ENCODE peak calls at places on chromosomes 5 and 9, in nine cellular contexts. One of them, this sample, is unnamed.

GRCh38 chr5:90408571-90409317 is 812 bp downstream of the CETN3 start:
- DNase-seq in fibroblast of mammary gland: no peak
- DNase-seq in mesothelial cell of epicardium: no peak
- DNase-seq in fibroblast of villous mesenchyme: no peak
- DNase-seq in heart left ventricle: no peak
- DNase-seq in GM13976: no peak
- DNase-seq in Calu3: peak
- DNase-seq in MCF 10A: peak
- DNase-seq in PC-9: no peak
- DNase-seq in this sample: no peak

GRCh38 chr5:50325237-50325832 is 115.8 kb downstream of the EMB start:
- DNase-seq in fibroblast of mammary gland: peak
- DNase-seq in mesothelial cell of epicardium: no peak
- DNase-seq in fibroblast of villous mesenchyme: peak
- DNase-seq in heart left ventricle: no peak
- DNase-seq in GM13976: peak
- DNase-seq in Calu3: peak
- DNase-seq in MCF 10A: peak
- DNase-seq in PC-9: no peak
- DNase-seq in this sample: no peak

GRCh38 chr9:103242025-103242424 is 246.9 kb downstream of the CYLC2 start:
- DNase-seq in fibroblast of mammary gland: peak
- DNase-seq in mesothelial cell of epicardium: no peak
- DNase-seq in fibroblast of villous mesenchyme: no peak
- DNase-seq in heart left ventricle: no peak
- DNase-seq in GM13976: no peak
- DNase-seq in Calu3: no peak
- DNase-seq in MCF 10A: peak
- DNase-seq in PC-9: no peak
- DNase-seq in this sample: no peak

GRCh38 chr9:124285903-124286291 is 28.1 kb downstream of the NEK6 start:
- DNase-seq in fibroblast of mammary gland: peak
- DNase-seq in mesothelial cell of epicardium: no peak
- DNase-seq in fibroblast of villous mesenchyme: peak
- DNase-seq in heart left ventricle: peak
- DNase-seq in GM13976: peak
- DNase-seq in Calu3: peak
- DNase-seq in MCF 10A: no peak
- DNase-seq in PC-9: no peak
- DNase-seq in this sample: peak

GRCh38 chr9:94160594-94161501 is 76.6 kb downstream of the PTPDC1 start:
- DNase-seq in fibroblast of mammary gland: no peak
- DNase-seq in mesothelial cell of epicardium: no peak
- DNase-seq in fibroblast of villous mesenchyme: no peak
- DNase-seq in heart left ventricle: no peak
- DNase-seq in GM13976: no peak
- DNase-seq in Calu3: no peak
- DNase-seq in MCF 10A: no peak
- DNase-seq in PC-9: no peak
- DNase-seq in this sample: no peak

GRCh38 chr5:40799248-40799647 is 1.1 kb upstream of the PRKAA1 start:
- DNase-seq in fibroblast of mammary gland: no peak
- DNase-seq in mesothelial cell of epicardium: no peak
- DNase-seq in fibroblast of villous mesenchyme: no peak
- DNase-seq in heart left ventricle: no peak
- DNase-seq in GM13976: no peak
- DNase-seq in Calu3: no peak
- DNase-seq in MCF 10A: no peak
- DNase-seq in PC-9: no peak
- DNase-seq in this sample: no peak

GRCh38 chr9:127336708-127337352 is 60.1 kb upstream of the SLC2A8 start:
- DNase-seq in fibroblast of mammary gland: peak
- DNase-seq in mesothelial cell of epicardium: no peak
- DNase-seq in fibroblast of villous mesenchyme: peak
- DNase-seq in heart left ventricle: peak
- DNase-seq in GM13976: no peak
- DNase-seq in Calu3: peak
- DNase-seq in MCF 10A: peak
- DNase-seq in PC-9: peak
- DNase-seq in this sample: no peak

GRCh38 chr9:935348-935965 is 41.0 kb upstream of the DMRT3 start:
- DNase-seq in fibroblast of mammary gland: peak
- DNase-seq in mesothelial cell of epicardium: peak
- DNase-seq in fibroblast of villous mesenchyme: peak
- DNase-seq in heart left ventricle: no peak
- DNase-seq in GM13976: no peak
- DNase-seq in Calu3: no peak
- DNase-seq in MCF 10A: peak
- DNase-seq in PC-9: peak
- DNase-seq in this sample: no peak

GRCh38 chr9:98075332-98075805 is 18.8 kb downstream of the NANS start:
- DNase-seq in fibroblast of mammary gland: peak
- DNase-seq in mesothelial cell of epicardium: no peak
- DNase-seq in fibroblast of villous mesenchyme: peak
- DNase-seq in heart left ventricle: no peak
- DNase-seq in GM13976: no peak
- DNase-seq in Calu3: peak
- DNase-seq in MCF 10A: peak
- DNase-seq in PC-9: no peak
- DNase-seq in this sample: peak

GRCh38 chr5:91469517-91470165 is 86.5 kb upstream of the ARRDC3 start:
- DNase-seq in fibroblast of mammary gland: peak
- DNase-seq in mesothelial cell of epicardium: no peak
- DNase-seq in fibroblast of villous mesenchyme: peak
- DNase-seq in heart left ventricle: no peak
- DNase-seq in GM13976: no peak
- DNase-seq in Calu3: no peak
- DNase-seq in MCF 10A: no peak
- DNase-seq in PC-9: peak
- DNase-seq in this sample: no peak

GRCh38 chr5:91477408-91477807 is 94.3 kb upstream of the ARRDC3 start:
- DNase-seq in fibroblast of mammary gland: no peak
- DNase-seq in mesothelial cell of epicardium: no peak
- DNase-seq in fibroblast of villous mesenchyme: no peak
- DNase-seq in heart left ventricle: no peak
- DNase-seq in GM13976: no peak
- DNase-seq in Calu3: no peak
- DNase-seq in MCF 10A: no peak
- DNase-seq in PC-9: no peak
- DNase-seq in this sample: no peak

GRCh38 chr5:91468643-91469422 is 85.7 kb upstream of the ARRDC3 start:
- DNase-seq in fibroblast of mammary gland: no peak
- DNase-seq in mesothelial cell of epicardium: no peak
- DNase-seq in fibroblast of villous mesenchyme: peak
- DNase-seq in heart left ventricle: no peak
- DNase-seq in GM13976: no peak
- DNase-seq in Calu3: no peak
- DNase-seq in MCF 10A: peak
- DNase-seq in PC-9: peak
- DNase-seq in this sample: no peak

GRCh38 chr5:91478096-91478495 is 95.0 kb upstream of the ARRDC3 start:
- DNase-seq in fibroblast of mammary gland: no peak
- DNase-seq in mesothelial cell of epicardium: no peak
- DNase-seq in fibroblast of villous mesenchyme: no peak
- DNase-seq in heart left ventricle: no peak
- DNase-seq in GM13976: no peak
- DNase-seq in Calu3: no peak
- DNase-seq in MCF 10A: no peak
- DNase-seq in PC-9: no peak
- DNase-seq in this sample: no peak

GRCh38 chr5:91474201-91474600 is 91.1 kb upstream of the ARRDC3 start:
- DNase-seq in fibroblast of mammary gland: peak
- DNase-seq in mesothelial cell of epicardium: no peak
- DNase-seq in fibroblast of villous mesenchyme: no peak
- DNase-seq in heart left ventricle: no peak
- DNase-seq in GM13976: no peak
- DNase-seq in Calu3: no peak
- DNase-seq in MCF 10A: no peak
- DNase-seq in PC-9: no peak
- DNase-seq in this sample: no peak
- TF ChIP-seq CTCF in fibroblast of mammary gland: no peak
- TF ChIP-seq CTCF in mesothelial cell of epicardium: no peak
- TF ChIP-seq CTCF in fibroblast of villous mesenchyme: no peak
- TF ChIP-seq CTCF in heart left ventricle: no peak
- TF ChIP-seq CTCF in GM13976: no peak
- TF ChIP-seq CTCF in Calu3: no peak
- TF ChIP-seq CTCF in MCF 10A: no peak
- TF ChIP-seq CTCF in PC-9: no peak
- TF ChIP-seq CTCF in this sample: no peak

GRCh38 chr5:153902026-153902425 is 136.7 kb downstream of the FAM114A2 start:
- DNase-seq in fibroblast of mammary gland: peak
- DNase-seq in mesothelial cell of epicardium: no peak
- DNase-seq in fibroblast of villous mesenchyme: no peak
- DNase-seq in heart left ventricle: no peak
- DNase-seq in GM13976: no peak
- DNase-seq in Calu3: no peak
- DNase-seq in MCF 10A: no peak
- DNase-seq in PC-9: no peak
- DNase-seq in this sample: no peak

GRCh38 chr5:153903321-153903720 is 135.4 kb downstream of the FAM114A2 start:
- DNase-seq in fibroblast of mammary gland: no peak
- DNase-seq in mesothelial cell of epicardium: no peak
- DNase-seq in fibroblast of villous mesenchyme: no peak
- DNase-seq in heart left ventricle: no peak
- DNase-seq in GM13976: no peak
- DNase-seq in Calu3: no peak
- DNase-seq in MCF 10A: no peak
- DNase-seq in PC-9: no peak
- DNase-seq in this sample: no peak

GRCh38 chr5:153901449-153901848 is 137.3 kb downstream of the FAM114A2 start:
- DNase-seq in fibroblast of mammary gland: no peak
- DNase-seq in mesothelial cell of epicardium: no peak
- DNase-seq in fibroblast of villous mesenchyme: no peak
- DNase-seq in heart left ventricle: no peak
- DNase-seq in GM13976: no peak
- DNase-seq in Calu3: no peak
- DNase-seq in MCF 10A: no peak
- DNase-seq in PC-9: no peak
- DNase-seq in this sample: no peak

GRCh38 chr5:153907170-153907775 is 131.4 kb downstream of the FAM114A2 start:
- DNase-seq in fibroblast of mammary gland: peak
- DNase-seq in mesothelial cell of epicardium: no peak
- DNase-seq in fibroblast of villous mesenchyme: no peak
- DNase-seq in heart left ventricle: no peak
- DNase-seq in GM13976: no peak
- DNase-seq in Calu3: no peak
- DNase-seq in MCF 10A: no peak
- DNase-seq in PC-9: no peak
- DNase-seq in this sample: no peak

DNA sequence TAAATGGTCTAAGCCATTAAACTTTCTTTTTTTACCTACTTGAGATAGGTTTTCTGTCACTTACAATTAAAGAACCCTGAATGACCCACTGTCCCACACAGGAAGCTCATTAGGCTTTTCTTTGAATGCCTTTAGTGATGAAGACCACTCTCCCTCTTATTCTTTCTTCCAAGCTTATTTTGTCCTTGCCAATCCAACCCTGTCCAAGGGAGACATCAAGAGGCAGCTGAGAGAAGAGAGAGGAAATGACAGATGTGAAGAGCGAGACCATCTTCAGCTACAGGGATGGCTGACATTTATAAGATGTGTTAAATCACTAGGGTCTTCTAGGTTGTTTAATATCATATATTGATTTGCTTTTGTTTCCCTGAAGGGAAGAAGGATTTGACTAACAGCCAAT is 133.5 kb downstream of the FAM114A2 start:
- DNase-seq in fibroblast of mammary gland: peak
- DNase-seq in mesothelial cell of epicardium: no peak
- DNase-seq in fibroblast of villous mesenchyme: no peak
- DNase-seq in heart left ventricle: no peak
- DNase-seq in GM13976: no peak
- DNase-seq in Calu3: no peak
- DNase-seq in MCF 10A: no peak
- DNase-seq in PC-9: no peak
- DNase-seq in this sample: no peak
- TF ChIP-seq CTCF in fibroblast of mammary gland: peak
- TF ChIP-seq CTCF in mesothelial cell of epicardium: no peak
- TF ChIP-seq CTCF in fibroblast of villous mesenchyme: no peak
- TF ChIP-seq CTCF in heart left ventricle: no peak
- TF ChIP-seq CTCF in GM13976: no peak
- TF ChIP-seq CTCF in Calu3: no peak
- TF ChIP-seq CTCF in MCF 10A: peak
- TF ChIP-seq CTCF in PC-9: no peak
- TF ChIP-seq CTCF in this sample: no peak

DNA sequence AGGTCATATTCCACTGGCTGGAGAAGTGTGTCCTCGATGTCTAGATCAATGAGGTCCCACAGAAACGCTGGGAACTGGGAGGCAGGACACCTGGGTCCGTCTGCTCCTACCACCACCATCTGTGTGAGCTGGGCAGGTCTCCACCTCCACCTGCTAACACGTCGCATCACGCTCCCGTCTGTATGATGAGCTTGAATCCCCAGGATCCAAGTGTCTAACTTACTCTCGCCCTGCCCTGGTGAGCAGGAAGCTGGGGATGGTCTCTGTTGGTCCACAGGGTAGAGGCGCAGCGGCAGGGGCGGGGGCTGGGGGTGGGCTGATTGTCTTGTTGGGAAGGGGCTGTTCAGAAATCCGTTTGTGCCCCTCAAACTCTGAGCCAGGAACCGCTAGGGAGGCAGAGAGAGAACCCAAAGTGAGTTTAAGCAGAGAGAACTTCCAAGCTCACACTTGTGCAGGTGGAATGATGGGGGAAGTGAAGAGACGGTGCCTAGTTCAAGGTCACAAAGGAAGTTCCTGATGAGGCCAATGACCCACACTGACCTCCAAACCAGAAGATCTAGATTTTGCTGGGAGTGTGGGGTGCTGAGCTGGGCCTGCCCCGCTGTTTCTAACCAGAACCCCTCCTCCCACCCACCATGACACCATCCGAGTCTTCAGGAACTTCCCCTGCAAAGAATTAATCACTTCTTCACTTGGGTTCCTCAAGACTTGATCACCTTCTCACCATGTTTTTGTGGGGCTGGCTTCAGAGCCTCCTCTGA is 21.1 kb downstream of the ORM2 start:
- DNase-seq in fibroblast of mammary gland: no peak
- DNase-seq in mesothelial cell of epicardium: no peak
- DNase-seq in fibroblast of villous mesenchyme: no peak
- DNase-seq in heart left ventricle: no peak
- DNase-seq in GM13976: no peak
- DNase-seq in Calu3: no peak
- DNase-seq in MCF 10A: no peak
- DNase-seq in PC-9: no peak
- DNase-seq in this sample: peak
- TF ChIP-seq CTCF in fibroblast of mammary gland: no peak
- TF ChIP-seq CTCF in mesothelial cell of epicardium: no peak
- TF ChIP-seq CTCF in fibroblast of villous mesenchyme: no peak
- TF ChIP-seq CTCF in heart left ventricle: no peak
- TF ChIP-seq CTCF in GM13976: no peak
- TF ChIP-seq CTCF in Calu3: no peak
- TF ChIP-seq CTCF in MCF 10A: no peak
- TF ChIP-seq CTCF in PC-9: no peak
- TF ChIP-seq CTCF in this sample: no peak

DNA sequence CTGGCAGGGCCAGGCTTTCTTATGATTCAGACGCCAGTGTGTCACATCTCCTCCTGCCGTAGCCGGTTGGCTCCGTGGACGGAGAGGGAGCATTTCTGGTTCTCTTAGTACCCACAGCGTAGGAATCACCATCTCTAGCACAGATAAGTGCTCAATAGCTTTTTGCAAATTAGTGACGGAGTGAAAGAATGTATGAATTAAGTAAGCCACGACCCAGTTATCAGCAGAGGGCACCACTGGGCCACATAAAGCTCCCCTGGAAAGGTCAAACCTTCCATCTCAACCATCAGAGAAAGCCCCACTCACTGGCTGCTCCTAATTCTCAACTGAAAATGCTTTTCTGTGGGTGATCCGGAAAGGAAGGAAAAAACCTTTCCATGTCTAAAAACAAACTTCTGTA is 317.0 kb upstream of the ADCY2 start:
- DNase-seq in fibroblast of mammary gland: no peak
- DNase-seq in mesothelial cell of epicardium: no peak
- DNase-seq in fibroblast of villous mesenchyme: no peak
- DNase-seq in heart left ventricle: no peak
- DNase-seq in GM13976: no peak
- DNase-seq in Calu3: no peak
- DNase-seq in MCF 10A: peak
- DNase-seq in PC-9: no peak
- DNase-seq in this sample: peak
- TF ChIP-seq CTCF in fibroblast of mammary gland: no peak
- TF ChIP-seq CTCF in mesothelial cell of epicardium: no peak
- TF ChIP-seq CTCF in fibroblast of villous mesenchyme: no peak
- TF ChIP-seq CTCF in heart left ventricle: no peak
- TF ChIP-seq CTCF in GM13976: no peak
- TF ChIP-seq CTCF in Calu3: no peak
- TF ChIP-seq CTCF in MCF 10A: no peak
- TF ChIP-seq CTCF in PC-9: peak
- TF ChIP-seq CTCF in this sample: no peak

This sample was measured in activated CD8-positive, alpha-beta T cell treated with anti-CD3 and anti-CD28 coated beads for 36 hours.